ENCODE peak calls at places on chromosomes 1 and 21, in seven cellular contexts. J, F, N, W, U, Y and A are unnamed samples.
A peak's percentile ranks its signal among the peaks of the same experiment; 100 is the strongest.

GRCh38 chr1:155983191-155984023 is 5.1 kb upstream of the ARHGEF2 start:
- DNase-seq in Y (peak; percentile 58), F (peak; percentile 99), U (no peak), W (no peak), N (peak; percentile 100), J (peak; percentile 99), A (no peak)

GRCh38 chr1:11788549-11789053 is 17.2 kb downstream of the MTHFR start:
- DNase-seq in F (no peak), Y (no peak), W (peak; percentile 79), J (no peak), N (no peak), U (no peak), A (no peak)

GRCh38 chr1:92909321-92909720 is 51.9 kb downstream of the DIPK1A start:
- DNase-seq in U (no peak), F (peak; percentile 71), N (peak; percentile 64), Y (peak; percentile 96), J (peak; percentile 39), W (no peak), A (no peak)

GRCh38 chr1:112520166-112520565 is 11.4 kb downstream of the WNT2B start:
- DNase-seq in J (no peak), N (no peak), Y (no peak), W (no peak), F (no peak), U (no peak), A (no peak)

GRCh38 chr1:109254621-109255096 is 5.3 kb downstream of the CELSR2 start:
- DNase-seq in F (no peak), J (no peak), U (no peak), N (no peak), Y (no peak), W (peak; percentile 22), A (no peak)

GRCh38 chr1:82927753-82928152 is 1071.2 kb downstream of the TTLL7 start:
- DNase-seq in N (no peak), J (no peak), F (no peak), W (no peak), Y (no peak), U (no peak), A (no peak)

GRCh38 chr21:45977396-45977795 is 4.2 kb upstream of the COL6A1 start:
- DNase-seq in N (no peak), U (no peak), Y (no peak), F (no peak), J (no peak), W (peak; percentile 58), A (no peak)

GRCh38 chr1:185838111-185838510 is 103.9 kb downstream of the HMCN1 start:
- DNase-seq in W (no peak), Y (no peak), J (no peak), N (no peak), F (no peak), U (no peak), A (no peak)

GRCh38 chr21:16330340-16331319 is 600.8 kb downstream of the USP25 start:
- DNase-seq in N (peak; percentile 91), W (no peak), U (no peak), Y (peak; percentile 23), F (no peak), J (peak; percentile 44), A (no peak)

GRCh38 chr1:87683557-87683956 is 354.9 kb downstream of the LMO4 start:
- DNase-seq in W (no peak), N (no peak), Y (no peak), J (no peak), U (no peak), F (no peak), A (no peak)

GRCh38 chr1:1361982-1362423 is 3.6 kb upstream of the MXRA8 start:
- DNase-seq in U (no peak), W (peak; percentile 63), N (peak; percentile 86), Y (no peak), J (peak; percentile 66), F (peak; percentile 53), A (no peak)

GRCh38 chr21:30234643-30235042 is 18.7 kb upstream of the CLDN8 start:
- DNase-seq in F (no peak), J (no peak), U (no peak), Y (peak; percentile 91), N (peak; percentile 4), W (no peak), A (no peak)

GRCh38 chr1:67888707-67889106 is 55.4 kb upstream of the GNG12 start:
- DNase-seq in N (no peak), U (no peak), F (no peak), J (no peak), Y (no peak), W (no peak), A (no peak)

GRCh38 chr1:54273837-54274192 is 73.8 kb downstream of the MRPL37 start:
- DNase-seq in Y (no peak), W (peak; percentile 60), F (no peak), J (no peak), N (no peak), U (no peak), A (no peak)

GRCh38 chr1:54274448-54274847 is 74.5 kb downstream of the MRPL37 start:
- DNase-seq in Y (no peak), W (peak; percentile 73), U (no peak), J (no peak), F (no peak), N (no peak), A (no peak)

GRCh38 chr1:54272134-54272533 is 72.2 kb downstream of the MRPL37 start:
- DNase-seq in J (no peak), N (no peak), U (no peak), W (peak; percentile 15), F (no peak), Y (no peak), A (no peak)

GRCh38 chr1:54272772-54273091 is 72.8 kb downstream of the MRPL37 start:
- DNase-seq in U (no peak), N (no peak), W (no peak), J (no peak), F (no peak), Y (no peak), A (no peak)

GRCh38 chr1:54273092-54273836 is 73.3 kb downstream of the MRPL37 start:
- DNase-seq in W (peak; percentile 74), N (peak; percentile 91), F (no peak), Y (no peak), J (peak; percentile 83), U (no peak), A (no peak)
- TF ChIP-seq CTCF in W (no peak), N (peak; percentile 81), F (peak; percentile 87), Y (peak; percentile 79), J (peak; percentile 84), U (peak; percentile 58), A (no peak)

GRCh38 chr1:32746130-32746529 is 43.6 kb upstream of the SYNC start:
- DNase-seq in F (no peak), W (peak; percentile 33), N (no peak), Y (no peak), U (no peak), J (no peak), A (no peak)
- TF ChIP-seq CTCF in F (no peak), W (no peak), N (no peak), Y (no peak), U (no peak), J (no peak), A (no peak)

GRCh38 chr21:41819236-41819855 is 52.5 kb upstream of the RIPK4 start:
- DNase-seq in F (no peak), J (no peak), Y (no peak), N (no peak), W (peak; percentile 53), U (no peak), A (no peak)

GRCh38 chr21:41817877-41818855 is 51.3 kb upstream of the RIPK4 start:
- DNase-seq in U (no peak), F (no peak), Y (no peak), W (no peak), N (no peak), J (no peak), A (no peak)

GRCh38 chr21:41815652-41816582 is 49.1 kb upstream of the RIPK4 start:
- DNase-seq in W (no peak), J (no peak), Y (no peak), F (no peak), U (no peak), N (no peak), A (no peak)

GRCh38 chr21:41816583-41817165 is 49.8 kb upstream of the RIPK4 start:
- DNase-seq in Y (no peak), N (peak; percentile 56), F (no peak), J (no peak), W (peak; percentile 88), U (peak; percentile 68), A (no peak)

DNA sequence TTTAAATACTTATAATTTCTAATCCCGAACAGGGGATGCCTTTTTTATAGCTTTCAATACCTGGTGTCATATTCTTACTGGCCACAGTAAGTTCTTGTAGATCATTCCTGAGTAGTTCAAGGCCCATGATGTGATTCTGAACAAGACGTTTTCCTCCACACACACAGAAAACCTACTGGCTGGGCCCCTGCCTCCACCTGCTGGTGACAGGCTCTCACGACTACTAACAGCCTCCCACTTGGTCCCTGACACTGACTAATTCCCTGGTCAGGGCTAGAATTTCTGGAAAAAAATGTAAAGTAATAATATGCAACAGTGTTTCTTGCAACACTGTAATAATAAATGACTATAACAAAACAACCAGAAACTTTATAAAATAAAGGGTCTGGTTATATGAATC is 50.4 kb upstream of the RIPK4 start:
- DNase-seq in N (peak; percentile 80), Y (peak; percentile 18), W (no peak), J (peak; percentile 44), U (no peak), F (peak; percentile 19), A (no peak)
- TF ChIP-seq CTCF in N (peak; percentile 88), Y (peak; percentile 90), W (peak; percentile 50), J (peak; percentile 91), U (peak; percentile 88), F (peak; percentile 88), A (no peak)

GRCh38 chr1:24853656-24854055 is 76.4 kb downstream of the RUNX3 start:
- DNase-seq in Y (no peak), F (no peak), W (no peak), N (no peak), J (no peak), U (no peak), A (no peak)

GRCh38 chr1:24847995-24848857 is 81.8 kb downstream of the RUNX3 start:
- DNase-seq in N (peak; percentile 89), U (peak; percentile 91), F (peak; percentile 40), J (peak; percentile 77), W (peak; percentile 97), Y (peak; percentile 34), A (peak; percentile 79)

GRCh38 chr1:24850353-24850905 is 79.6 kb downstream of the RUNX3 start:
- DNase-seq in N (peak; percentile 39), W (no peak), Y (no peak), F (no peak), J (no peak), U (no peak), A (no peak)

GRCh38 chr1:24855474-24855873 is 74.6 kb downstream of the RUNX3 start:
- DNase-seq in Y (no peak), N (no peak), F (no peak), W (no peak), U (no peak), J (no peak), A (no peak)

DNA sequence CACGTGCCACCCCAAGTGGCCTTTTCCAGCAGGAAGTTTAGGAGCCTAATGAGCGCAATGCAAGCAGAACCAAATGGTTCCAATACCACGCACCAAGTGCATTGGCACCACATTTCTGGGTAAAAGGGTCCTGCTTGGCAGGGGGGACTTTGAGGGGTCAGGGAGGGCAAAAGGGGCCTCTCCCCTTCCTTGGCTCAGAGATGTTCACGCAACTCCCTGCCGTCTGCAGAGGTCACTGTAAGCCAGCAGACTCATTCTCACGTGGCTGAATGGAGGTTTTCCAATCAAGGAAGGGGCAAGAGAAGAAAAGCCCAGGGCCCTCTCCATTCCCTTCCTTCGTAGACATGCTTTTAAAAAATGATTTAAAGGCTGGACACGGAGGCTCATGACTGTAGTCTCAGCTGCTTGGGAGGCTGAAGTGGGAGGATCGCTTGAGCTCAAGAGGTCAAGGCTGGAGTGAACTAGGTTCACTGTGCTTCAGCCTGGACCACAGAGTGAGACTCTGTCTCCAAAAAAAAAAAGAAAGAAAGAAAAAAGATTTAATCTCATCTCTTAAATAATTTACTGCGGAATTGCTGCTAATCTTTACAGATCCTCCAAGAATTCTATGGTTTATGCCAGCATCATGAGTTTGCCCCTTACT is 80.3 kb downstream of the RUNX3 start:
- DNase-seq in W (no peak), Y (no peak), J (no peak), U (no peak), N (peak; percentile 39), F (no peak), A (no peak)
- TF ChIP-seq CTCF in W (no peak), Y (peak; percentile 48), J (peak; percentile 14), U (peak; percentile 65), N (peak; percentile 14), F (peak; percentile 22), A (no peak)